ENCODE peak calls at places on chromosomes 1 and 21, in six cellular contexts. One of them, this sample, is unnamed.

GRCh38 chr1:40952744-40953315 is 26.7 kb upstream of the CTPS1 start:
- DNase-seq in A549: no peak
- DNase-seq in transverse colon: no peak
- DNase-seq in tibial nerve: no peak
- DNase-seq in heart left ventricle: no peak
- DNase-seq in ovary: no peak
- DNase-seq in this sample: no peak

GRCh38 chr1:64292399-64292798 is 89.0 kb downstream of the UBE2U start:
- DNase-seq in A549: no peak
- DNase-seq in transverse colon: no peak
- DNase-seq in tibial nerve: no peak
- DNase-seq in heart left ventricle: no peak
- DNase-seq in ovary: no peak
- DNase-seq in this sample: no peak

GRCh38 chr1:38087676-38088075 is 41.1 kb upstream of the POU3F1 start:
- DNase-seq in A549: no peak
- DNase-seq in transverse colon: no peak
- DNase-seq in tibial nerve: no peak
- DNase-seq in heart left ventricle: no peak
- DNase-seq in ovary: no peak
- DNase-seq in this sample: no peak

GRCh38 chr1:7278827-7279752 is 492.0 kb upstream of the VAMP3 start:
- DNase-seq in A549: no peak
- DNase-seq in transverse colon: no peak
- DNase-seq in tibial nerve: no peak
- DNase-seq in heart left ventricle: no peak
- DNase-seq in ovary: no peak
- DNase-seq in this sample: no peak

GRCh38 chr1:17765444-17766411 is 10.6 kb downstream of the ACTL8 start:
- DNase-seq in A549: peak; percentile 53
- DNase-seq in transverse colon: no peak
- DNase-seq in tibial nerve: no peak
- DNase-seq in heart left ventricle: no peak
- DNase-seq in ovary: no peak
- DNase-seq in this sample: no peak

GRCh38 chr1:58768971-58769808 is 14.7 kb downstream of the JUN start:
- DNase-seq in A549: peak; percentile 45
- DNase-seq in transverse colon: peak; percentile 78
- DNase-seq in tibial nerve: peak; percentile 81
- DNase-seq in heart left ventricle: peak; percentile 72
- DNase-seq in ovary: peak; percentile 89
- DNase-seq in this sample: peak; percentile 58

GRCh38 chr1:53543130-53543770 is 84.1 kb downstream of the DMRTB1 start:
- DNase-seq in A549: no peak
- DNase-seq in transverse colon: no peak
- DNase-seq in tibial nerve: no peak
- DNase-seq in heart left ventricle: no peak
- DNase-seq in ovary: no peak
- DNase-seq in this sample: no peak

GRCh38 chr1:39132505-39133339 is 71.8 kb upstream of the MACF1 start:
- DNase-seq in A549: peak; percentile 22
- DNase-seq in transverse colon: peak; percentile 74
- DNase-seq in tibial nerve: no peak
- DNase-seq in heart left ventricle: peak; percentile 87
- DNase-seq in ovary: peak; percentile 64
- DNase-seq in this sample: peak; percentile 20

GRCh38 chr1:43975249-43975961 is 645 bp downstream of the ATP6V0B start:
- DNase-seq in A549: no peak
- DNase-seq in transverse colon: peak; percentile 73
- DNase-seq in tibial nerve: no peak
- DNase-seq in heart left ventricle: peak; percentile 65
- DNase-seq in ovary: peak; percentile 47
- DNase-seq in this sample: peak; percentile 25

GRCh38 chr1:187871177-187871576 is 1042.4 kb downstream of the PLA2G4A start:
- DNase-seq in A549: no peak
- DNase-seq in transverse colon: no peak
- DNase-seq in tibial nerve: no peak
- DNase-seq in heart left ventricle: no peak
- DNase-seq in ovary: no peak
- DNase-seq in this sample: no peak

GRCh38 chr1:100713636-100714035 is 5.9 kb upstream of the VCAM1 start:
- DNase-seq in A549: no peak
- DNase-seq in transverse colon: no peak
- DNase-seq in tibial nerve: no peak
- DNase-seq in heart left ventricle: no peak
- DNase-seq in ovary: no peak
- DNase-seq in this sample: no peak

GRCh38 chr21:15754640-15755039 is 24.9 kb downstream of the USP25 start:
- DNase-seq in A549: no peak
- DNase-seq in transverse colon: no peak
- DNase-seq in tibial nerve: no peak
- DNase-seq in heart left ventricle: no peak
- DNase-seq in ovary: no peak
- DNase-seq in this sample: no peak

GRCh38 chr21:29217818-29218252 is 80.9 kb upstream of the BACH1 start:
- DNase-seq in A549: peak; percentile 26
- DNase-seq in transverse colon: no peak
- DNase-seq in tibial nerve: no peak
- DNase-seq in heart left ventricle: no peak
- DNase-seq in ovary: no peak
- DNase-seq in this sample: no peak

GRCh38 chr21:39022035-39022900 is 161.0 kb downstream of the PSMG1 start:
- DNase-seq in A549: no peak
- DNase-seq in transverse colon: no peak
- DNase-seq in tibial nerve: no peak
- DNase-seq in heart left ventricle: no peak
- DNase-seq in ovary: peak; percentile 38
- DNase-seq in this sample: no peak

GRCh38 chr21:37276377-37276776 is 9.2 kb upstream of the VPS26C start:
- DNase-seq in A549: no peak
- DNase-seq in transverse colon: no peak
- DNase-seq in tibial nerve: no peak
- DNase-seq in heart left ventricle: no peak
- DNase-seq in ovary: no peak
- DNase-seq in this sample: no peak

GRCh38 chr1:74755475-74755874 is 22.5 kb downstream of the TYW3 start:
- DNase-seq in A549: no peak
- DNase-seq in transverse colon: no peak
- DNase-seq in tibial nerve: no peak
- DNase-seq in heart left ventricle: no peak
- DNase-seq in ovary: no peak
- DNase-seq in this sample: no peak

GRCh38 chr1:32500387-32501209 is 35.7 kb downstream of the ZBTB8B start:
- DNase-seq in A549: peak; percentile 72
- DNase-seq in transverse colon: peak; percentile 72
- DNase-seq in tibial nerve: peak; percentile 69
- DNase-seq in heart left ventricle: peak; percentile 74
- DNase-seq in ovary: peak; percentile 58
- DNase-seq in this sample: peak; percentile 76

DNA sequence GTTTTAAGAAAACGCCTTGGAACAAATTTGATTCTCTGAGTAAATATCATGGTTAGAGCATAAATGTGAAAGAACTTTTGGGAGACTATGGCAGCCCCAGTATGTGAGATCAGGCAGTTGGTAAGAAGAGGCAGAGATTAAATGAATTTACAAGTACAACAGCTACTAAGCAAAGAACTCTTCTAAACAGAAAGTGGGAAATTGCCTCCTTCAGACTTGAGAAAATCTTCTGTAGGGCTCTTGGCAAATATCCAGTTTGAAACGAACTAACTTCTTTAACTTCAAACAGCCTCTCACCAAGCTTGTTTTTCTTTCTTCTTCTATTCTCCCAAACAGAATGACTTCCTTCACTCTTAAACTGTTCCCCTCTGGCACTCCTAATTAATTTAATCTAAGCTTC is 337.7 kb downstream of the SIPA1L2 start:
- DNase-seq in A549: no peak
- DNase-seq in transverse colon: no peak
- DNase-seq in tibial nerve: no peak
- DNase-seq in heart left ventricle: no peak
- DNase-seq in ovary: no peak
- DNase-seq in this sample: no peak
- TF ChIP-seq POLR2A in A549: no peak
- TF ChIP-seq POLR2A in transverse colon: no peak
- TF ChIP-seq POLR2A in tibial nerve: no peak
- TF ChIP-seq POLR2A in heart left ventricle: no peak
- TF ChIP-seq POLR2A in ovary: no peak
- TF ChIP-seq POLR2A in this sample: no peak

GRCh38 chr1:19347538-19348177 is 35.5 kb downstream of the SLC66A1 start:
- DNase-seq in A549: no peak
- DNase-seq in transverse colon: no peak
- DNase-seq in tibial nerve: no peak
- DNase-seq in heart left ventricle: no peak
- DNase-seq in ovary: no peak
- DNase-seq in this sample: no peak
- H3K27ac ChIP-seq in A549: no peak overlapping the region
- H3K27ac ChIP-seq in transverse colon: no peak overlapping the region
- H3K27ac ChIP-seq in tibial nerve: no peak overlapping the region
- H3K27ac ChIP-seq in heart left ventricle: no peak overlapping the region
- H3K27ac ChIP-seq in ovary: no peak overlapping the region
- H3K27ac ChIP-seq in this sample: no peak overlapping the region

GRCh38 chr1:56577859-56578663 is 1.3 kb downstream of the PLPP3 start:
- DNase-seq in A549: peak; percentile 16
- DNase-seq in transverse colon: peak; percentile 68
- DNase-seq in tibial nerve: no peak
- DNase-seq in heart left ventricle: peak; percentile 41
- DNase-seq in ovary: peak; percentile 52
- DNase-seq in this sample: peak; percentile 31
- TF ChIP-seq POLR2A in A549: no peak
- TF ChIP-seq POLR2A in transverse colon: peak; percentile 69
- TF ChIP-seq POLR2A in tibial nerve: no peak
- TF ChIP-seq POLR2A in heart left ventricle: no peak
- TF ChIP-seq POLR2A in ovary: no peak
- TF ChIP-seq POLR2A in this sample: peak; percentile 15

DNA sequence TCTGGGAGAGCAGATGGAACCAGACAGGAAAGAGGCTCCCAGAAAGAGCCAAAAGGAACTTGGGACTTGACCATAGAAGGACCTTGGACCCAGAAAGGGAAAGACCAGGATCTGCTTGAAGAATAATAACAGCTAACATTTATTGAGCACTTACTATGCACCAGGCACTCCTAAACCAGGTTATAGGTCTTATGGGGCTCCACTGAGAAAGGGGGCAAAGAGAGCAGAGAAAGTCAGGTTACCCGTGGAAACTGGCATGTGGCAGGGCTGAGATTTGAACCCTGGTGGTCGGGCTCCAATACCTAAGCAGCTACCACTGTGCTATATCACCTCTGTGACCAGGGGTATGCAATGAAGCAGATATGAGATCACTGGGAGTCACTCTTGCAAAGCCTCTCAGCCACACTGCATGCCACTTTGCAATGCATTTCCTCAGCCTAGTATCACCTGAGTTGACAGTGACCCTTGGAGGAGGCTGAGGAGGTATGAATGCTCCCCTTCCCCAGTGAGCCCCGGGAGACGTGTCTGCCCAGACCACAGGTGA is 37.8 kb downstream of the HSPG2 start:
- DNase-seq in A549: no peak
- DNase-seq in transverse colon: no peak
- DNase-seq in tibial nerve: no peak
- DNase-seq in heart left ventricle: no peak
- DNase-seq in ovary: no peak
- DNase-seq in this sample: no peak
- H3K27ac ChIP-seq in A549: no peak overlapping the region
- H3K27ac ChIP-seq in transverse colon: peak overlapping the region; percentile 98
- H3K27ac ChIP-seq in tibial nerve: peak overlapping the region; percentile 70
- H3K27ac ChIP-seq in heart left ventricle: peak overlapping the region; percentile 90
- H3K27ac ChIP-seq in ovary: no peak overlapping the region
- H3K27ac ChIP-seq in this sample: peak overlapping the region; percentile 87

This sample was measured in gastrocnemius medialis.